ENCODE peak calls at places on chromosomes 2 and 18, in six cellular contexts. L, Z, J, I, E and Y are unnamed samples.

GRCh38 chr2:95317665-95318425 is 20.7 kb downstream of the KCNIP3 start:
- DNase-seq in J (no peak), E (no peak), Z (no peak), L (no peak), I (no peak), Y (no peak)

GRCh38 chr2:215901796-215902195 is 111.6 kb downstream of the MREG start:
- DNase-seq in I (no peak), E (no peak), J (no peak), Z (no peak), L (no peak), Y (no peak)

GRCh38 chr18:57980573-57981348 is 63.3 kb upstream of the NEDD4L start:
- DNase-seq in I (no peak), Z (no peak), E (no peak), L (no peak), J (no peak), Y (no peak)

GRCh38 chr18:13366977-13367892 is 148.7 kb downstream of the LDLRAD4 start:
- DNase-seq in J (no peak), L (no peak), Z (no peak), E (no peak), I (no peak), Y (no peak)

GRCh38 chr2:97732436-97733340 is 19.3 kb downstream of the ZAP70 start:
- DNase-seq in I (no peak), J (no peak), Z (no peak), L (no peak), E (no peak), Y (no peak)

GRCh38 chr18:51430538-51430937 is 233.1 kb upstream of the MEX3C start:
- DNase-seq in I (no peak), Z (no peak), J (no peak), E (no peak), L (no peak), Y (no peak)

GRCh38 chr2:128777091-128778045 is 458.7 kb upstream of the HS6ST1 start:
- DNase-seq in J (no peak), Z (peak), E (no peak), I (no peak), L (no peak), Y (no peak)

GRCh38 chr2:68178432-68178831 is 20.7 kb downstream of the PNO1 start:
- DNase-seq in J (no peak), Z (no peak), E (no peak), I (no peak), L (no peak), Y (no peak)

GRCh38 chr18:55314031-55314430 is 274.0 kb downstream of the TCF4 start:
- DNase-seq in I (no peak), Z (no peak), E (no peak), J (no peak), L (no peak), Y (no peak)

GRCh38 chr2:98148968-98149697 is 62.2 kb downstream of the VWA3B start:
- DNase-seq in I (no peak), Z (no peak), E (peak), L (no peak), J (peak), Y (no peak)

GRCh38 chr2:165141601-165142000 is 62.2 kb downstream of the SCN3A start:
- DNase-seq in I (no peak), J (peak), E (no peak), L (no peak), Z (no peak), Y (no peak)

GRCh38 chr2:151716721-151717120 is 17.6 kb downstream of the NEB start:
- DNase-seq in Z (no peak), E (no peak), J (peak), I (no peak), L (no peak), Y (no peak)

GRCh38 chr2:226337941-226338605 is 461.5 kb downstream of the IRS1 start:
- DNase-seq in Z (no peak), L (no peak), E (no peak), J (no peak), I (no peak), Y (no peak)

GRCh38 chr2:66702251-66702745 is 267.4 kb downstream of the MEIS1 start:
- DNase-seq in Z (no peak), J (no peak), E (no peak), I (no peak), L (no peak), Y (no peak)

GRCh38 chr2:38127277-38127676 is 51.3 kb upstream of the CYP1B1 start:
- DNase-seq in L (no peak), E (no peak), Z (no peak), J (no peak), I (no peak), Y (no peak)

GRCh38 chr2:30159766-30160165 is 13.0 kb downstream of the YPEL5 start:
- DNase-seq in J (no peak), E (no peak), L (no peak), Z (no peak), I (no peak), Y (no peak)

GRCh38 chr2:29108225-29108624 is 7.0 kb upstream of the CLIP4 start:
- DNase-seq in J (peak), I (no peak), E (peak), L (no peak), Z (no peak), Y (no peak)

GRCh38 chr2:147231607-147232006 is 613.2 kb upstream of the ACVR2A start:
- DNase-seq in E (no peak), L (no peak), Z (no peak), J (no peak), I (no peak), Y (no peak)

GRCh38 chr18:61635901-61636528 is 256.8 kb downstream of the RNF152 start:
- DNase-seq in J (peak), I (no peak), E (peak), Z (peak), L (no peak), Y (no peak)

GRCh38 chr18:48975817-48976649 is 25.3 kb upstream of the SMAD7 start:
- DNase-seq in I (no peak), E (peak), J (peak), Z (no peak), L (peak), Y (peak)

GRCh38 chr2:196677404-196677803 is 37.9 kb downstream of the CCDC150 start:
- DNase-seq in L (no peak), E (no peak), Z (no peak), I (no peak), J (peak), Y (no peak)

GRCh38 chr18:14086459-14087231 is 45.6 kb downstream of the ZNF519 start:
- DNase-seq in E (peak), J (peak), Z (peak), L (no peak), I (no peak), Y (no peak)

GRCh38 chr18:73235491-73235890 is 367.7 kb upstream of the NETO1 start:
- DNase-seq in E (no peak), I (no peak), J (peak), L (no peak), Z (no peak), Y (no peak)

GRCh38 chr2:209496586-209496982 is 72.7 kb downstream of the MAP2 start:
- DNase-seq in L (no peak), I (no peak), E (no peak), Z (no peak), J (peak), Y (no peak)

GRCh38 chr2:8314063-8314462 is 367.8 kb upstream of the ID2 start:
- DNase-seq in E (no peak), L (no peak), Z (no peak), I (no peak), J (no peak), Y (no peak)

GRCh38 chr2:178241852-178242551 is 47.7 kb downstream of the OSBPL6 start:
- DNase-seq in J (peak), E (peak), I (no peak), L (no peak), Z (no peak), Y (no peak)

GRCh38 chr2:101802329-101802728 is 104.8 kb downstream of the MAP4K4 start:
- DNase-seq in L (no peak), J (no peak), Z (no peak), I (no peak), E (no peak), Y (no peak)

GRCh38 chr2:221817052-221817451 is 244.9 kb upstream of the EPHA4 start:
- DNase-seq in E (no peak), L (no peak), J (no peak), I (no peak), Z (no peak), Y (no peak)

GRCh38 chr2:222433381-222434173 is 9.2 kb downstream of the SGPP2 start:
- DNase-seq in I (no peak), J (no peak), Z (no peak), E (no peak), L (no peak), Y (no peak)